ENCODE peak calls at places on chromosomes 12 and 14, in eight cellular contexts. Q, C, H, W, N, D, P and R are unnamed samples.

GRCh38 chr14:105863296-105864108 is 337.1 kb downstream of the TMEM121 start:
- DNase-seq in H (peak; percentile 6), P (no peak), C (peak; percentile 9), N (no peak), Q (no peak), W (no peak), D (no peak), R (peak; percentile 27)

GRCh38 chr12:23980826-23981225 is 31.4 kb upstream of the SOX5 start:
- DNase-seq in P (no peak), N (no peak), Q (no peak), C (no peak), W (no peak), D (no peak), H (no peak), R (no peak)

GRCh38 chr12:75908961-75909699 is 122.4 kb downstream of the PHLDA1 start:
- DNase-seq in P (peak; percentile 82), H (peak; percentile 41), N (peak; percentile 87), C (peak; percentile 84), W (no peak), D (no peak), Q (peak; percentile 90), R (no peak)

GRCh38 chr12:92337128-92337527 is 191.5 kb upstream of the BTG1 start:
- DNase-seq in H (no peak), Q (no peak), P (no peak), W (no peak), D (no peak), N (no peak), C (no peak), R (no peak)

GRCh38 chr12:65827827-65828231 is 3.5 kb downstream of the HMGA2 start:
- DNase-seq in P (peak; percentile 50), W (no peak), D (no peak), H (no peak), N (peak; percentile 63), C (no peak), Q (peak; percentile 20), R (no peak)

GRCh38 chr14:69487771-69488170 is 3.2 kb downstream of the PLEKHD1 start:
- DNase-seq in H (no peak), C (no peak), N (no peak), W (no peak), Q (no peak), D (no peak), P (no peak), R (no peak)

GRCh38 chr12:122282066-122282465 is 15.8 kb upstream of the VPS33A start:
- DNase-seq in W (no peak), C (no peak), P (peak; percentile 26), D (no peak), N (peak; percentile 71), H (no peak), Q (peak; percentile 64), R (no peak)

GRCh38 chr12:108833757-108834472 is 23.5 kb downstream of the SSH1 start:
- DNase-seq in D (no peak), N (peak; percentile 90), H (peak; percentile 57), Q (peak; percentile 88), W (no peak), C (peak; percentile 53), P (peak; percentile 60), R (no peak)

GRCh38 chr12:116361404-116362223 is 84.1 kb upstream of the MED13L start:
- DNase-seq in W (no peak), C (no peak), D (peak; percentile 43), Q (no peak), P (no peak), H (no peak), N (no peak), R (no peak)

GRCh38 chr14:72128629-72129028 is 196.4 kb downstream of the RGS6 start:
- DNase-seq in P (no peak), H (no peak), Q (no peak), D (no peak), W (no peak), N (no peak), C (no peak), R (no peak)

GRCh38 chr14:67999693-68000384 is 180.3 kb downstream of the RAD51B start:
- DNase-seq in D (no peak), Q (peak; percentile 77), N (peak; percentile 84), C (no peak), H (no peak), P (peak; percentile 28), W (no peak), R (no peak)

GRCh38 chr14:69792887-69793421 is 4.1 kb downstream of the SLC10A1 start:
- DNase-seq in W (no peak), D (no peak), H (no peak), C (no peak), N (no peak), P (no peak), Q (no peak), R (no peak)

DNA sequence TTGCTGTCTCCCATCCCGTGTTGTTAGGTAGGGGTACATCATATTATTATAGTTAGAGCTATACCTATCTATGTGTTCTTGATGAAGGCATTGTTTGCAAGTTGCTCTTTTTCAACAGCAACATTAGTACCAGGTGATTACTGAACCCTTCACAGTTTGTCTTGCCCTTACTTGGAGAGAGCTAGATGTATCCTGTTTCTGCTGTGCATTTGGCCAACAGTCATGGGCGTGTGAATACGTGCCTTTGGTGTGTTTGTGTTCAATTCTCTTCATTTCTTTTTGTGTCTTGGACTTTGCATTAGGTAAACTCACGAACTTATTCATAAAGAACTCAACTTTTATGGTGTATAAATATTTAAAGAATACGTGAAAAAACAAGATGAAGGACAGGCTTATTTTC is 14.3 kb downstream of the ARF6 start:
- DNase-seq in Q (no peak), N (no peak), P (peak; percentile 55), W (no peak), H (no peak), D (no peak), C (no peak), R (no peak)
- TF ChIP-seq CTCF in Q (no peak), N (no peak), P (no peak), W (no peak), H (no peak), D (no peak), C (no peak), R (no peak)

DNA sequence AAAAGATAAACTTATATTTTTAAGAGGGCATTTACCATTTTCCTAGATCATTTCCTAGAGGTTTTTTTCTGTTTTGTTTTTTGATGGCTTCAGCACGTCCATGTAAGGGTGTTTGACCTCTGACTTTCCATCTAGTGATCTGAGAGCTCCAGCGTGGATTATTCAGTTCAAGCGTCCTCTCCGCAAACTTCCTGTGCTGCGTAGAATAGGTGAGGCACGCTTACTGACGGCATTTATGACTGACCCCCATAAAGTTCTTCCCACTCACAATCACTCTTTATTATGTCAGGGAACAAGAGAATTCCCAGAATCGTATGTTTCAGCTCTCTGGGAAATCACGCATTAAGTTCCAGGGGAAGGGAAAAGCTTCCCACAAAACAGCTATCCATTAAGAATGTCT is 16.4 kb downstream of the CCDC92 start:
- DNase-seq in Q (no peak), C (no peak), W (no peak), H (no peak), P (no peak), D (no peak), N (no peak), R (no peak)
- TF ChIP-seq CTCF in Q (no peak), C (no peak), W (no peak), H (no peak), P (no peak), D (no peak), N (no peak), R (no peak)

GRCh38 chr12:26158078-26158764 is 33.4 kb upstream of the BHLHE41 start:
- DNase-seq in P (no peak), C (no peak), D (peak; percentile 13), Q (no peak), H (no peak), W (no peak), N (no peak), R (no peak)
- TF ChIP-seq CTCF in P (no peak), C (no peak), D (no peak), Q (no peak), H (no peak), W (no peak), N (no peak), R (no peak)

GRCh38 chr14:39726563-39726962 is 294.3 kb upstream of the FBXO33 start:
- DNase-seq in Q (no peak), P (no peak), C (no peak), H (no peak), W (no peak), D (no peak), N (no peak), R (no peak)

GRCh38 chr14:39733741-39734140 is 301.5 kb upstream of the FBXO33 start:
- DNase-seq in D (no peak), W (no peak), N (no peak), Q (no peak), H (no peak), C (no peak), P (no peak), R (no peak)

GRCh38 chr14:39734306-39734705 is 302.1 kb upstream of the FBXO33 start:
- DNase-seq in P (no peak), H (no peak), W (peak; percentile 13), D (no peak), N (no peak), C (no peak), Q (no peak), R (no peak)

GRCh38 chr14:39731912-39732311 is 299.7 kb upstream of the FBXO33 start:
- DNase-seq in D (no peak), C (no peak), N (no peak), P (peak; percentile 6), W (no peak), Q (no peak), H (no peak), R (no peak)
- TF ChIP-seq CTCF in D (no peak), C (no peak), N (no peak), P (no peak), W (no peak), Q (no peak), H (no peak), R (no peak)

GRCh38 chr14:102292446-102292845 is 12.5 kb downstream of the MOK start:
- DNase-seq in Q (no peak), W (no peak), H (no peak), P (no peak), N (no peak), C (no peak), D (no peak), R (no peak)

GRCh38 chr14:102297436-102298170 is 7.4 kb downstream of the MOK start:
- DNase-seq in N (no peak), P (no peak), C (no peak), H (no peak), Q (no peak), W (no peak), D (no peak), R (no peak)

GRCh38 chr14:102293784-102294183 is 11.2 kb downstream of the MOK start:
- DNase-seq in W (no peak), H (no peak), D (no peak), N (peak; percentile 23), P (peak; percentile 84), C (no peak), Q (peak; percentile 24), R (no peak)

DNA sequence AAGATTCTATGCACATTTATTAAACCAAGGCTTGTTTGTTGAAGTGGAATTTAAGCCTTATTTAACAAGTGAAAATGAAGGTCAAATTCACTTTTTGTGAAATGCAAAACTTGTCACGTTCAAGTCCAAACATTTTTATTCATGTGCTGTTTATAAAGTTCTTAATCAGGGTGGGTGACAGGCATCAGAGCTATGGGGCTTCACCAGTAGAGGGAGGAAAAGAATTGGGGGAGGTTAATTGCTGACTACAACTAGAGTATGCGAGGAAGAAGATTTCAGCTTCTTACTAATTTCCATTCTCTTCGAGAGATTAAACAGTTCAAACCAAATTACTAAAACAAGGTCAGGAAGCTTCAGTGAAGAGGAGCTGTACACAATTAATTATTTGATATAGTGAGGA is 9.7 kb downstream of the MOK start:
- DNase-seq in H (no peak), Q (peak; percentile 28), D (no peak), N (peak; percentile 12), W (no peak), P (no peak), C (no peak), R (no peak)
- TF ChIP-seq CTCF in H (no peak), Q (peak; percentile 31), D (no peak), N (peak; percentile 38), W (no peak), P (no peak), C (no peak), R (no peak)